ENCODE peak calls at places on chromosomes 11 and 22, in four cellular contexts. J, C, H and B are unnamed samples.

GRCh38 chr22:29478326-29479276 is 1.4 kb upstream of the NEFH start:
- DNase-seq in J (no peak), C (peak; percentile 79), H (no peak), B (peak; percentile 52)

GRCh38 chr11:85685131-85685819 is 720 bp downstream of the CCDC89 start:
- DNase-seq in J (no peak), C (no peak), H (no peak), B (peak; percentile 28)

GRCh38 chr11:1817511-1817910 is 17.3 kb upstream of the SYT8 start:
- DNase-seq in J (no peak), C (no peak), H (no peak), B (no peak)

GRCh38 chr11:1692708-1693326 is 4.2 kb upstream of the KRTAP5-6 start:
- DNase-seq in J (no peak), C (no peak), H (no peak), B (no peak)

GRCh38 chr11:2842876-2843275 is 42.7 kb downstream of the CDKN1C start:
- DNase-seq in J (no peak), C (no peak), H (no peak), B (no peak)

GRCh38 chr11:2700415-2701211 is 819 bp upstream of the KCNQ1OT1 start:
- DNase-seq in J (peak; percentile 57), C (no peak), H (peak; percentile 13), B (peak; percentile 79)

GRCh38 chr11:66277475-66278391 is at the start of gene CNIH2:
- DNase-seq in J (no peak), C (peak; percentile 78), H (no peak), B (peak; percentile 93)

GRCh38 chr22:36303874-36304273 is 50.9 kb downstream of the APOL1 start:
- DNase-seq in J (no peak), C (no peak), H (no peak), B (no peak)

GRCh38 chr11:11320820-11321219 is 32.2 kb downstream of the CSNK2A3 start:
- DNase-seq in J (no peak), C (no peak), H (no peak), B (no peak)

GRCh38 chr11:93236741-93237675 is 39.2 kb upstream of the SLC36A4 start:
- DNase-seq in J (peak; percentile 55), C (no peak), H (no peak), B (peak; percentile 51)

GRCh38 chr11:83151274-83151977 is 5.5 kb upstream of the PCF11 start:
- DNase-seq in J (no peak), C (no peak), H (no peak), B (no peak)

GRCh38 chr11:514606-515005 is 7.6 kb upstream of the RNH1 start:
- DNase-seq in J (no peak), C (no peak), H (no peak), B (no peak)

GRCh38 chr22:30210235-30210831 is 36.2 kb downstream of the LIF start:
- DNase-seq in J (peak; percentile 89), C (no peak), H (no peak), B (peak; percentile 15)

GRCh38 chr22:47200273-47201051 is 438.0 kb downstream of the TBC1D22A start:
- DNase-seq in J (no peak), C (peak; percentile 4), H (no peak), B (no peak)

GRCh38 chr11:7967826-7968225 is 2.6 kb upstream of the NLRP10 start:
- DNase-seq in J (no peak), C (no peak), H (no peak), B (no peak)

GRCh38 chr11:124672531-124673215 is 866 bp downstream of the SIAE start:
- DNase-seq in J (no peak), C (no peak), H (no peak), B (peak; percentile 15)

GRCh38 chr11:811446-812245 is 1.9 kb downstream of the RPLP2 start:
- DNase-seq in J (no peak), C (no peak), H (no peak), B (no peak)

GRCh38 chr11:64000026-64000739 is 13.9 kb downstream of the OTUB1 start:
- DNase-seq in J (no peak), C (peak; percentile 91), H (no peak), B (peak; percentile 44)

GRCh38 chr11:7512525-7513209 is 1.1 kb upstream of the PPFIBP2 start:
- DNase-seq in J (peak; percentile 13), C (no peak), H (no peak), B (no peak)

GRCh38 chr22:24727218-24727851 is 47.2 kb downstream of the PIWIL3 start:
- DNase-seq in J (peak; percentile 92), C (no peak), H (no peak), B (peak; percentile 66)

GRCh38 chr22:30123463-30123862 is 43.2 kb downstream of the HORMAD2 start:
- DNase-seq in J (no peak), C (no peak), H (no peak), B (no peak)

GRCh38 chr11:79487412-79487811 is 46.6 kb upstream of the TENM4 start:
- DNase-seq in J (no peak), C (no peak), H (no peak), B (no peak)

GRCh38 chr22:49016909-49017768 is 810.5 kb downstream of the BRD1 start:
- DNase-seq in J (no peak), C (peak; percentile 35), H (no peak), B (no peak)

GRCh38 chr22:31313366-31314147 is 21.3 kb upstream of the PIK3IP1 start:
- DNase-seq in J (peak; percentile 46), C (peak; percentile 90), H (no peak), B (peak; percentile 72)

GRCh38 chr11:8839957-8840945 is 70.7 kb upstream of the AKIP1 start:
- DNase-seq in J (peak; percentile 35), C (peak; percentile 50), H (no peak), B (no peak)

GRCh38 chr11:16791494-16791961 is 53.1 kb downstream of the C11orf58 start:
- DNase-seq in J (peak; percentile 24), C (no peak), H (no peak), B (no peak)

GRCh38 chr11:1153105-1153950 is 4.4 kb upstream of the MUC5AC start:
- DNase-seq in J (peak; percentile 7), C (no peak), H (no peak), B (peak; percentile 28)

GRCh38 chr11:124762624-124763155 is 600 bp upstream of the ESAM start:
- DNase-seq in J (no peak), C (no peak), H (no peak), B (peak; percentile 79)

GRCh38 chr11:35056391-35057093 is 82.4 kb upstream of the CD44 start:
- DNase-seq in J (no peak), C (no peak), H (no peak), B (no peak)

GRCh38 chr22:35575116-35575748 is 34.6 kb downstream of the RASD2 start:
- DNase-seq in J (no peak), C (no peak), H (no peak), B (peak; percentile 57)

GRCh38 chr11:37496196-37496595 is 898.2 kb upstream of the RAG2 start:
- DNase-seq in J (no peak), C (no peak), H (no peak), B (no peak)

GRCh38 chr22:26708256-26709009 is 51.0 kb downstream of the MIAT start:
- DNase-seq in J (no peak), C (no peak), H (peak; percentile 79), B (no peak)

GRCh38 chr11:134120143-134120850 is 51.4 kb downstream of the JAM3 start:
- DNase-seq in J (no peak), C (no peak), H (no peak), B (no peak)

GRCh38 chr22:43101306-43101705 is 9.2 kb upstream of the BIK start:
- DNase-seq in J (no peak), C (no peak), H (no peak), B (peak; percentile 31)

GRCh38 chr11:65219930-65220213 is 38.1 kb downstream of the CAPN1 start:
- DNase-seq in J (no peak), C (no peak), H (no peak), B (no peak)

GRCh38 chr11:22342599-22343138 is 4.5 kb downstream of the SLC17A6 start:
- DNase-seq in J (no peak), C (no peak), H (no peak), B (no peak)

GRCh38 chr11:22349446-22349845 is 11.3 kb downstream of the SLC17A6 start:
- DNase-seq in J (no peak), C (no peak), H (no peak), B (peak; percentile 39)

GRCh38 chr11:22343411-22344032 is 5.3 kb downstream of the SLC17A6 start:
- DNase-seq in J (no peak), C (peak; percentile 77), H (no peak), B (no peak)

GRCh38 chr11:22346283-22346682 is 8.1 kb downstream of the SLC17A6 start:
- DNase-seq in J (no peak), C (no peak), H (no peak), B (no peak)

DNA sequence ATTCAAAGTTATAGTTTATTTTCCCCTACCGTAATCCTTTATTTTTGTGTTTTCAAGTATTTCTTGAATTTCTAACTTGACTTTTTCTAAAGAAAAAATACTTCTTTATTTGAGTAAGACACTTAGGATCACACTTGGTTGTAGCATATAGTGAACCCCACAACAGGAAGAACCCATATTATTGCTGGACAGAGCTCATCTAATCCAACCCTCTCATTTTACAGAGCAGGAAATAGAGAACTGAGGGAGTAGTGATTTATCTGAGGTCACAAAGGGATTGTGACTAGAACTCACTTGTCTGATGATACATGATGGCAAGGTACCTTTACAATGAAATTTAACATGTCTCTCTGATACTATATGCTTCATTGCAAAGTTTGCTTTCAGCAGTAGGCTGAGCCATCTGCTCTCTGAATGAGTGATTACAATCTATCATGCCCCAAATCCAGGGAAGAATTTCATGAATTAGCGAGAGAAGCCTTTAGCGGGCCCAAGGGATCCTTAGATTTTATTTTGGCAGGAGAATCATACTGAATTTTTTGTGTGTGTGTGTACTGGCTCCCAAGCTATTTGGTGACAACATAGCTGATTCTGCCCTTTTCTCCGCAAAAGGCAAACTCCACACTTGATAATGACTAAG is 9.8 kb downstream of the SLC17A6 start:
- DNase-seq in J (no peak), C (no peak), H (no peak), B (no peak)
- H3K27me3 ChIP-seq in J (peaks cover 6% of the 10 kb centered on the region), C (peaks cover 14% of the 10 kb centered on the region), H (peaks cover 7% of the 10 kb centered on the region), B (no peaks in the 10 kb centered on the region)

GRCh38 chr11:118841469-118842222 is 42.0 kb upstream of the CXCR5 start:
- DNase-seq in J (peak; percentile 49), C (no peak), H (peak; percentile 64), B (no peak)
- TF ChIP-seq TCF12 in J (no peak), C (no peak), H (no peak), B (no peak)

DNA sequence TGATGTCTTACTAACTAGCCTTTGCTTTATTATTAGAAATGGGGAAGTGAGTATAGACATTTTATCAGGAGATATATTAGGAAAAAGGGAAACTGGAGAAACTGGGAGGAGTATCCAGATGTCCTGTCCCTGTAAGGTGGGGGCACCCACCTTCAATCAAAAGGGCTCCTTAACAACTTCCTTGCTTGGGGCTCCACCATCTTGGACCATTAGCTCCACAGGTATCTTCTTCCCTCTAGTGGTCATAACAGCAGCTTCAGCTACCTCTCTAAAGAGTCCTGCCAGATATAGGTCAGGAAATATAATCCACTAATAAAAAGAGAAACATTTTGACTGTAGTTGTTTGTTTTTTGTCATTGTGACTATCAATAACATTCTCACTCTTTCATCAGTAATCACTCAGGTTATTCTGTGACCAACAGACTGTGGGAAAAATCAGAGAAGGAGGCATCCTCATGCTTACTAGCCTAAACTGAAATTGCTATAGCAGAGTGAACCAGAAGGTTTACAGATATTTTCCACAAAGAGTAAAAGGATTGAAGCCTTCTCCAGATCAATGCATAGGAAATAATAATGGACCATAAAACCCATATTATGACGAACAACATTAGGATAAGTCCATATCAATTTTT is 10.4 kb downstream of the OR51B4 start:
- DNase-seq in J (peak; percentile 7), C (no peak), H (no peak), B (peak; percentile 9)
- H3K27ac ChIP-seq in J (no peak overlapping the region), C (no peak overlapping the region), H (no peak overlapping the region), B (no peak overlapping the region)

GRCh38 chr22:17120711-17121234 is 387 bp downstream of the TMEM121B start:
- DNase-seq in J (no peak), C (peak; percentile 66), H (no peak), B (no peak)
- H3K27me3 ChIP-seq in J (peaks cover 7% of the 10 kb centered on the region), C (peaks cover 4% of the 10 kb centered on the region), H (peaks cover 4% of the 10 kb centered on the region), B (peaks cover 9% of the 10 kb centered on the region)